ENCODE peak calls at places on chromosomes 2 and 18, in five cellular contexts. One of them, this sample, is unnamed.

GRCh38 chr2:97738236-97739019 is 25.1 kb downstream of the ZAP70 start:
- DNase-seq in endodermal cell: no peak
- DNase-seq in sigmoid colon: no peak
- DNase-seq in HL-60: no peak
- DNase-seq in lower leg skin: no peak
- DNase-seq in this sample: no peak

GRCh38 chr2:15023231-15023630 is 390.7 kb downstream of the LRATD1 start:
- DNase-seq in lower leg skin: no peak
- DNase-seq in HL-60: no peak
- DNase-seq in sigmoid colon: no peak
- DNase-seq in endodermal cell: no peak
- DNase-seq in this sample: no peak

GRCh38 chr2:172102159-172102857 is 392 bp downstream of the DLX2 start:
- DNase-seq in lower leg skin: no peak
- DNase-seq in endodermal cell: peak
- DNase-seq in HL-60: no peak
- DNase-seq in sigmoid colon: peak
- DNase-seq in this sample: no peak

GRCh38 chr2:106113362-106113971 is 80.6 kb downstream of the UXS1 start:
- DNase-seq in endodermal cell: no peak
- DNase-seq in lower leg skin: no peak
- DNase-seq in sigmoid colon: no peak
- DNase-seq in HL-60: no peak
- DNase-seq in this sample: no peak

GRCh38 chr2:220891405-220891804 is 680.7 kb downstream of the EPHA4 start:
- DNase-seq in HL-60: no peak
- DNase-seq in lower leg skin: no peak
- DNase-seq in endodermal cell: peak
- DNase-seq in sigmoid colon: no peak
- DNase-seq in this sample: no peak

GRCh38 chr2:128405981-128406601 is 87.4 kb upstream of the HS6ST1 start:
- DNase-seq in lower leg skin: no peak
- DNase-seq in endodermal cell: peak
- DNase-seq in HL-60: no peak
- DNase-seq in sigmoid colon: no peak
- DNase-seq in this sample: no peak

GRCh38 chr2:219517954-219518778 is 3.9 kb downstream of the ASIC4 start:
- DNase-seq in endodermal cell: no peak
- DNase-seq in lower leg skin: no peak
- DNase-seq in HL-60: no peak
- DNase-seq in sigmoid colon: no peak
- DNase-seq in this sample: no peak

GRCh38 chr18:58639751-58640427 is 11.0 kb upstream of the ALPK2 start:
- DNase-seq in lower leg skin: no peak
- DNase-seq in endodermal cell: no peak
- DNase-seq in HL-60: peak
- DNase-seq in sigmoid colon: no peak
- DNase-seq in this sample: no peak

GRCh38 chr2:121804340-121804739 is 48.9 kb downstream of the TSN start:
- DNase-seq in endodermal cell: peak
- DNase-seq in sigmoid colon: no peak
- DNase-seq in lower leg skin: no peak
- DNase-seq in HL-60: peak
- DNase-seq in this sample: peak

GRCh38 chr2:208031608-208032019 is 6.3 kb upstream of the PLEKHM3 start:
- DNase-seq in lower leg skin: no peak
- DNase-seq in HL-60: peak
- DNase-seq in endodermal cell: no peak
- DNase-seq in sigmoid colon: no peak
- DNase-seq in this sample: no peak

GRCh38 chr18:49858309-49859005 is 45.1 kb upstream of the ACAA2 start:
- DNase-seq in sigmoid colon: peak
- DNase-seq in lower leg skin: no peak
- DNase-seq in HL-60: peak
- DNase-seq in endodermal cell: peak
- DNase-seq in this sample: peak

GRCh38 chr2:70687461-70687795 is 80.6 kb downstream of the ADD2 start:
- DNase-seq in HL-60: no peak
- DNase-seq in endodermal cell: no peak
- DNase-seq in sigmoid colon: peak
- DNase-seq in lower leg skin: no peak
- DNase-seq in this sample: no peak

GRCh38 chr2:40202798-40203400 is 249.0 kb downstream of the SLC8A1 start:
- DNase-seq in endodermal cell: no peak
- DNase-seq in HL-60: no peak
- DNase-seq in lower leg skin: no peak
- DNase-seq in sigmoid colon: no peak
- DNase-seq in this sample: no peak

GRCh38 chr18:22172594-22173049 is 3.2 kb downstream of the GATA6 start:
- DNase-seq in HL-60: no peak
- DNase-seq in lower leg skin: no peak
- DNase-seq in endodermal cell: peak
- DNase-seq in sigmoid colon: no peak
- DNase-seq in this sample: no peak

GRCh38 chr2:234241656-234242445 is 191.3 kb downstream of the SPP2 start:
- DNase-seq in sigmoid colon: no peak
- DNase-seq in endodermal cell: no peak
- DNase-seq in lower leg skin: no peak
- DNase-seq in HL-60: no peak
- DNase-seq in this sample: no peak

GRCh38 chr2:228318218-228318617 is 136.7 kb upstream of the SPHKAP start:
- DNase-seq in lower leg skin: no peak
- DNase-seq in HL-60: no peak
- DNase-seq in endodermal cell: peak
- DNase-seq in sigmoid colon: no peak
- DNase-seq in this sample: peak

GRCh38 chr18:27903906-27904305 is 273.0 kb downstream of the CDH2 start:
- DNase-seq in HL-60: no peak
- DNase-seq in lower leg skin: no peak
- DNase-seq in sigmoid colon: no peak
- DNase-seq in endodermal cell: no peak
- DNase-seq in this sample: no peak

GRCh38 chr2:15158532-15158931 is 402.6 kb downstream of the NBAS start:
- DNase-seq in HL-60: no peak
- DNase-seq in sigmoid colon: no peak
- DNase-seq in lower leg skin: no peak
- DNase-seq in endodermal cell: no peak
- DNase-seq in this sample: no peak

GRCh38 chr2:217147751-217148318 is 288.0 kb upstream of the TNP1 start:
- DNase-seq in lower leg skin: no peak
- DNase-seq in sigmoid colon: no peak
- DNase-seq in HL-60: no peak
- DNase-seq in endodermal cell: peak
- DNase-seq in this sample: no peak

GRCh38 chr2:61834893-61835292 is 19.0 kb downstream of the FAM161A start:
- DNase-seq in lower leg skin: no peak
- DNase-seq in HL-60: peak
- DNase-seq in endodermal cell: no peak
- DNase-seq in sigmoid colon: no peak
- DNase-seq in this sample: no peak

GRCh38 chr2:230129343-230129742 is 60.6 kb upstream of the SLC16A14 start:
- DNase-seq in endodermal cell: no peak
- DNase-seq in lower leg skin: no peak
- DNase-seq in HL-60: no peak
- DNase-seq in sigmoid colon: no peak
- DNase-seq in this sample: no peak

GRCh38 chr18:1014951-1015627 is 110.4 kb downstream of the ADCYAP1 start:
- DNase-seq in endodermal cell: peak
- DNase-seq in sigmoid colon: no peak
- DNase-seq in HL-60: no peak
- DNase-seq in lower leg skin: no peak
- DNase-seq in this sample: no peak

GRCh38 chr2:126244937-126245336 is 411.0 kb upstream of the GYPC start:
- DNase-seq in endodermal cell: peak
- DNase-seq in sigmoid colon: no peak
- DNase-seq in lower leg skin: peak
- DNase-seq in HL-60: peak
- DNase-seq in this sample: peak

GRCh38 chr2:231985823-231986261 is 24.3 kb downstream of the DIS3L2 start:
- DNase-seq in HL-60: no peak
- DNase-seq in lower leg skin: peak
- DNase-seq in sigmoid colon: no peak
- DNase-seq in endodermal cell: peak
- DNase-seq in this sample: no peak

GRCh38 chr2:157572725-157573124 is 55.9 kb downstream of the ACVR1C start:
- DNase-seq in lower leg skin: no peak
- DNase-seq in sigmoid colon: no peak
- DNase-seq in endodermal cell: no peak
- DNase-seq in HL-60: no peak
- DNase-seq in this sample: no peak

GRCh38 chr2:144320491-144320890 is 199.4 kb downstream of the ZEB2 start:
- DNase-seq in HL-60: no peak
- DNase-seq in sigmoid colon: no peak
- DNase-seq in endodermal cell: no peak
- DNase-seq in lower leg skin: peak
- DNase-seq in this sample: no peak

GRCh38 chr2:43950383-43951008 is 45.3 kb downstream of the LRPPRC start:
- DNase-seq in endodermal cell: no peak
- DNase-seq in sigmoid colon: no peak
- DNase-seq in HL-60: no peak
- DNase-seq in lower leg skin: no peak
- DNase-seq in this sample: peak

GRCh38 chr2:24831736-24832421 is 38.7 kb downstream of the CENPO start:
- DNase-seq in HL-60: no peak
- DNase-seq in endodermal cell: no peak
- DNase-seq in lower leg skin: no peak
- DNase-seq in sigmoid colon: peak
- DNase-seq in this sample: no peak

GRCh38 chr2:48934807-48935206 is 179.3 kb upstream of the LHCGR start:
- DNase-seq in sigmoid colon: no peak
- DNase-seq in lower leg skin: no peak
- DNase-seq in HL-60: no peak
- DNase-seq in endodermal cell: no peak
- DNase-seq in this sample: no peak

GRCh38 chr2:236164983-236165301 is 3.2 kb downstream of the GBX2 start:
- DNase-seq in HL-60: no peak
- DNase-seq in lower leg skin: no peak
- DNase-seq in endodermal cell: no peak
- DNase-seq in sigmoid colon: peak
- DNase-seq in this sample: no peak

GRCh38 chr2:168343586-168343985 is 96.2 kb upstream of the STK39 start:
- DNase-seq in sigmoid colon: no peak
- DNase-seq in HL-60: no peak
- DNase-seq in endodermal cell: no peak
- DNase-seq in lower leg skin: no peak
- DNase-seq in this sample: no peak

GRCh38 chr2:239246723-239247122 is 154.1 kb downstream of the HDAC4 start:
- DNase-seq in sigmoid colon: peak
- DNase-seq in HL-60: no peak
- DNase-seq in lower leg skin: no peak
- DNase-seq in endodermal cell: no peak
- DNase-seq in this sample: no peak

GRCh38 chr18:23397907-23398306 is 55.2 kb upstream of the RIOK3 start:
- DNase-seq in HL-60: no peak
- DNase-seq in sigmoid colon: no peak
- DNase-seq in lower leg skin: no peak
- DNase-seq in endodermal cell: no peak
- DNase-seq in this sample: no peak

GRCh38 chr2:164842624-164842966 is 972 bp upstream of the COBLL1 start:
- DNase-seq in HL-60: no peak
- DNase-seq in sigmoid colon: no peak
- DNase-seq in endodermal cell: no peak
- DNase-seq in lower leg skin: no peak
- DNase-seq in this sample: no peak

GRCh38 chr2:164840458-164840929 is 1.1 kb downstream of the COBLL1 start:
- DNase-seq in endodermal cell: no peak
- DNase-seq in sigmoid colon: peak
- DNase-seq in lower leg skin: peak
- DNase-seq in HL-60: no peak
- DNase-seq in this sample: peak

GRCh38 chr2:164839914-164840457 is 1.6 kb downstream of the COBLL1 start:
- DNase-seq in lower leg skin: peak
- DNase-seq in sigmoid colon: no peak
- DNase-seq in endodermal cell: no peak
- DNase-seq in HL-60: no peak
- DNase-seq in this sample: no peak

GRCh38 chr2:164841719-164842623 is at the start of gene COBLL1:
- DNase-seq in endodermal cell: peak
- DNase-seq in sigmoid colon: peak
- DNase-seq in lower leg skin: peak
- DNase-seq in HL-60: no peak
- DNase-seq in this sample: peak

GRCh38 chr2:164840930-164841718 is 499 bp downstream of the COBLL1 start:
- DNase-seq in HL-60: no peak
- DNase-seq in endodermal cell: peak
- DNase-seq in sigmoid colon: peak
- DNase-seq in lower leg skin: peak
- DNase-seq in this sample: peak
- TF ChIP-seq CTCF in HL-60: no peak
- TF ChIP-seq CTCF in endodermal cell: peak
- TF ChIP-seq CTCF in sigmoid colon: no peak
- TF ChIP-seq CTCF in lower leg skin: no peak
- TF ChIP-seq CTCF in this sample: no peak

GRCh38 chr18:35917043-35917442 is 55.4 kb upstream of the RMP24 start:
- DNase-seq in lower leg skin: no peak
- DNase-seq in HL-60: no peak
- DNase-seq in endodermal cell: no peak
- DNase-seq in sigmoid colon: no peak
- DNase-seq in this sample: no peak
- TF ChIP-seq CTCF in lower leg skin: no peak
- TF ChIP-seq CTCF in HL-60: peak
- TF ChIP-seq CTCF in endodermal cell: peak
- TF ChIP-seq CTCF in sigmoid colon: no peak
- TF ChIP-seq CTCF in this sample: no peak

GRCh38 chr2:5932556-5933469 is 240.6 kb downstream of the SOX11 start:
- DNase-seq in lower leg skin: no peak
- DNase-seq in HL-60: no peak
- DNase-seq in sigmoid colon: no peak
- DNase-seq in endodermal cell: no peak
- DNase-seq in this sample: no peak
- TF ChIP-seq CTCF in lower leg skin: no peak
- TF ChIP-seq CTCF in HL-60: no peak
- TF ChIP-seq CTCF in sigmoid colon: no peak
- TF ChIP-seq CTCF in endodermal cell: no peak
- TF ChIP-seq CTCF in this sample: no peak

DNA sequence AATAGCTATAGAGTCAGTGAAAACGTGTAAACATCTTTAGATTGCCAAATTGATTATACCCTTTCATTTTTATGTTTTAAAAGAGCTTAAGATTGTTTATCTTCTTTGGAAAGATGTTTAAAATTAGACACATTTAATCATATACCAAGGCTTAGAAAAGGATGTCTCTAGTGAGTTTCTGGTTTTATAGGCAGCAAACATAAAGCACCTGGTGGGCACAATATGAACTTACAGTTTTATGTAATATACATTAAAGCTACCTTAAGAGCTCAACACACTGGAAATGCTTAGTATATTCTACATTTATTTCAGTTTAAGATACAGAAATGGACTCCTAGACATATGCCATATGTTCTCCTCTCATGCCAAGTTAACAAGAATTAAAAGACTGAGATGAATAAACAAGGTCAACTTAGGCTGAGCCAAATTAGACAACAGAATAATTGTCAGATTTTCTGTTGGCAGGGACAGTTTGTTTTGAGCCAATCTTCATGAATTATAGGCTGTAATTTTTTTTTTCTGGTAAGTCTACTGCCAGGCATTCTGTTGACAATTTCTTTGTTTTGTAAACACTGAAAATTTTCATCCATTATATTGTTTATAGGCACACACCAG is 112.7 kb downstream of the OTX1 start:
- DNase-seq in sigmoid colon: no peak
- DNase-seq in endodermal cell: no peak
- DNase-seq in lower leg skin: no peak
- DNase-seq in HL-60: no peak
- DNase-seq in this sample: no peak
- TF ChIP-seq CTCF in sigmoid colon: no peak
- TF ChIP-seq CTCF in endodermal cell: peak
- TF ChIP-seq CTCF in lower leg skin: no peak
- TF ChIP-seq CTCF in HL-60: no peak
- TF ChIP-seq CTCF in this sample: no peak

This sample was measured in endothelial cell.